ENCODE peak calls at places on chromosomes 3 and 15, in ten cellular contexts. L, B, R, E, J, G, W, Q, K and F are unnamed samples.

GRCh38 chr3:184259878-184260570 is 1.3 kb downstream of the CAMK2N2 start:
- DNase-seq in B (no peak), E (peak), R (peak), J (no peak), Q (peak), L (peak), G (no peak), K (peak), W (peak), F (no peak)

GRCh38 chr3:195876297-195877031 is 31.9 kb downstream of the TNK2 start:
- DNase-seq in K (peak), B (no peak), W (no peak), Q (no peak), J (no peak), R (no peak), E (no peak), G (no peak), L (no peak), F (peak)

GRCh38 chr3:162770556-162770955 is 1273.9 kb downstream of the OTOL1 start:
- DNase-seq in W (no peak), L (no peak), B (no peak), K (no peak), J (no peak), E (no peak), R (no peak), G (no peak), Q (no peak), F (no peak)

GRCh38 chr3:197404754-197405153 is 106.3 kb upstream of the DLG1 start:
- DNase-seq in E (no peak), Q (no peak), B (no peak), K (no peak), W (no peak), J (no peak), L (no peak), G (no peak), R (no peak), F (no peak)

GRCh38 chr15:99440551-99441426 is 125.0 kb upstream of the MEF2A start:
- DNase-seq in J (no peak), K (peak), R (no peak), E (no peak), L (peak), G (no peak), B (no peak), Q (no peak), W (no peak), F (no peak)

GRCh38 chr15:29348308-29348914 is 78.8 kb upstream of the NSMCE3 start:
- DNase-seq in K (no peak), L (peak), R (no peak), E (no peak), Q (no peak), B (no peak), W (no peak), G (peak), J (no peak), F (peak)

GRCh38 chr3:195133462-195133861 is 137.5 kb downstream of the XXYLT1 start:
- DNase-seq in K (peak), E (peak), B (no peak), J (no peak), W (no peak), G (peak), L (peak), Q (no peak), R (no peak), F (no peak)

GRCh38 chr3:114582929-114583328 is 289.1 kb downstream of the TIGIT start:
- DNase-seq in W (no peak), E (no peak), B (no peak), J (no peak), K (no peak), Q (no peak), R (no peak), G (no peak), L (no peak), F (no peak)

GRCh38 chr15:33008284-33009011 is 186.1 kb downstream of the FMN1 start:
- DNase-seq in L (no peak), B (no peak), R (no peak), Q (no peak), W (no peak), E (no peak), K (no peak), J (peak), G (peak), F (no peak)

GRCh38 chr3:64291345-64291744 is 66.1 kb upstream of the PRICKLE2 start:
- DNase-seq in G (peak), B (no peak), R (no peak), Q (no peak), K (peak), E (no peak), W (no peak), J (peak), L (peak), F (peak)

GRCh38 chr3:160857476-160857875 is 101.4 kb downstream of the PPM1L start:
- DNase-seq in G (no peak), K (no peak), E (no peak), Q (no peak), L (no peak), R (no peak), B (no peak), J (no peak), W (no peak), F (no peak)

GRCh38 chr3:134367412-134367811 is 6.8 kb downstream of the AMOTL2 start:
- DNase-seq in K (no peak), W (no peak), B (no peak), L (no peak), G (no peak), R (no peak), E (no peak), Q (no peak), J (no peak), F (no peak)

GRCh38 chr3:112889357-112889756 is 42.7 kb upstream of the CD200R1L start:
- DNase-seq in K (no peak), R (no peak), G (no peak), B (no peak), W (no peak), E (no peak), L (no peak), Q (no peak), J (no peak), F (no peak)

GRCh38 chr3:16311960-16312451 is 47.0 kb downstream of the OXNAD1 start:
- DNase-seq in Q (peak), R (peak), B (no peak), W (no peak), G (no peak), K (no peak), L (no peak), J (no peak), E (peak), F (no peak)

GRCh38 chr3:187968883-187969580 is 184.9 kb upstream of the LPP start:
- DNase-seq in G (no peak), W (no peak), L (no peak), Q (no peak), B (no peak), J (no peak), K (no peak), R (no peak), E (no peak), F (no peak)

GRCh38 chr3:4990061-4990460 is 10.8 kb downstream of the BHLHE40 start:
- DNase-seq in Q (no peak), G (no peak), L (no peak), R (no peak), J (no peak), W (no peak), E (no peak), K (no peak), B (no peak), F (no peak)

GRCh38 chr3:4935347-4935746 is 43.9 kb upstream of the BHLHE40 start:
- DNase-seq in J (no peak), L (no peak), R (no peak), B (no peak), G (no peak), Q (no peak), K (no peak), W (no peak), E (no peak), F (no peak)

GRCh38 chr15:50907866-50908208 is 646 bp upstream of the AP4E1 start:
- DNase-seq in K (peak), Q (peak), B (no peak), W (no peak), L (no peak), R (peak), E (peak), G (no peak), J (no peak), F (no peak)

GRCh38 chr3:155369735-155370134 is 76.3 kb upstream of the STRIT1 start:
- DNase-seq in L (no peak), W (no peak), B (no peak), E (no peak), K (no peak), J (no peak), Q (no peak), G (no peak), R (no peak), F (no peak)

GRCh38 chr3:52481819-52482521 is 13.2 kb upstream of the STAB1 start:
- DNase-seq in K (no peak), Q (no peak), W (no peak), B (no peak), R (no peak), L (no peak), J (no peak), G (no peak), E (peak), F (no peak)

GRCh38 chr3:120678331-120678845 is 3.7 kb downstream of the HGD start:
- DNase-seq in K (peak), B (no peak), Q (no peak), E (no peak), G (peak), J (peak), L (no peak), W (no peak), R (no peak), F (peak)

GRCh38 chr3:185084883-185085282 is 68.0 kb downstream of the C3orf70 start:
- DNase-seq in L (no peak), W (no peak), G (peak), J (no peak), R (no peak), K (no peak), B (no peak), E (no peak), Q (no peak), F (no peak)